ENCODE peak calls at places on chromosomes 4 and X, in six cellular contexts. One of them, this sample, is unnamed.

GRCh38 chr4:175459571-175459970 is 352.5 kb downstream of the GPM6A start:
- DNase-seq in EL: peak
- DNase-seq in epithelial cell of proximal tubule: no peak
- DNase-seq in heart left ventricle: no peak
- DNase-seq in right cardiac atrium: no peak
- DNase-seq in germinal center: no peak
- DNase-seq in this sample: no peak

GRCh38 chr4:166324321-166324720 is 451.3 kb downstream of the TLL1 start:
- DNase-seq in EL: peak
- DNase-seq in epithelial cell of proximal tubule: no peak
- DNase-seq in heart left ventricle: no peak
- DNase-seq in right cardiac atrium: no peak
- DNase-seq in germinal center: no peak
- DNase-seq in this sample: peak

GRCh38 chrX:38110231-38110630 is 103.9 kb downstream of the SYTL5 start:
- DNase-seq in EL: no peak
- DNase-seq in epithelial cell of proximal tubule: no peak
- DNase-seq in heart left ventricle: no peak
- DNase-seq in right cardiac atrium: no peak
- DNase-seq in germinal center: no peak
- DNase-seq in this sample: no peak

GRCh38 chr4:57193996-57194675 is 84.0 kb upstream of the IGFBP7 start:
- DNase-seq in EL: no peak
- DNase-seq in epithelial cell of proximal tubule: no peak
- DNase-seq in heart left ventricle: no peak
- DNase-seq in right cardiac atrium: peak
- DNase-seq in germinal center: no peak
- DNase-seq in this sample: no peak

GRCh38 chr4:57424231-57424897 is 314.2 kb upstream of the IGFBP7 start:
- DNase-seq in EL: peak
- DNase-seq in epithelial cell of proximal tubule: peak
- DNase-seq in heart left ventricle: no peak
- DNase-seq in right cardiac atrium: peak
- DNase-seq in germinal center: no peak
- DNase-seq in this sample: peak

GRCh38 chr4:16890651-16891050 is 7.8 kb downstream of the LDB2 start:
- DNase-seq in EL: no peak
- DNase-seq in epithelial cell of proximal tubule: no peak
- DNase-seq in heart left ventricle: no peak
- DNase-seq in right cardiac atrium: no peak
- DNase-seq in germinal center: no peak
- DNase-seq in this sample: no peak

GRCh38 chr4:1192091-1192492 is 19.7 kb upstream of the SPON2 start:
- DNase-seq in EL: peak
- DNase-seq in epithelial cell of proximal tubule: peak
- DNase-seq in heart left ventricle: peak
- DNase-seq in right cardiac atrium: peak
- DNase-seq in germinal center: no peak
- DNase-seq in this sample: peak

GRCh38 chrX:19544693-19545305 is 29.5 kb upstream of the MAP3K15 start:
- DNase-seq in EL: peak
- DNase-seq in epithelial cell of proximal tubule: peak
- DNase-seq in heart left ventricle: no peak
- DNase-seq in right cardiac atrium: no peak
- DNase-seq in germinal center: peak
- DNase-seq in this sample: peak

GRCh38 chr4:137967480-137968190 is 274.5 kb downstream of the SLC7A11 start:
- DNase-seq in EL: peak
- DNase-seq in epithelial cell of proximal tubule: no peak
- DNase-seq in heart left ventricle: no peak
- DNase-seq in right cardiac atrium: no peak
- DNase-seq in germinal center: no peak
- DNase-seq in this sample: peak

GRCh38 chrX:9117851-9118250 is 83.9 kb upstream of the FAM9B start:
- DNase-seq in EL: peak
- DNase-seq in epithelial cell of proximal tubule: no peak
- DNase-seq in heart left ventricle: no peak
- DNase-seq in right cardiac atrium: no peak
- DNase-seq in germinal center: no peak
- DNase-seq in this sample: no peak

GRCh38 chr4:180925800-180926199 is 1317.4 kb upstream of the TENM3 start:
- DNase-seq in EL: peak
- DNase-seq in epithelial cell of proximal tubule: no peak
- DNase-seq in heart left ventricle: no peak
- DNase-seq in right cardiac atrium: no peak
- DNase-seq in germinal center: no peak
- DNase-seq in this sample: peak

GRCh38 chrX:37349131-37350033 is at the start of gene PRRG1:
- DNase-seq in EL: peak
- DNase-seq in epithelial cell of proximal tubule: no peak
- DNase-seq in heart left ventricle: peak
- DNase-seq in right cardiac atrium: peak
- DNase-seq in germinal center: no peak
- DNase-seq in this sample: peak

GRCh38 chrX:40893251-40893910 is 158.0 kb upstream of the MED14 start:
- DNase-seq in EL: no peak
- DNase-seq in epithelial cell of proximal tubule: no peak
- DNase-seq in heart left ventricle: no peak
- DNase-seq in right cardiac atrium: no peak
- DNase-seq in germinal center: no peak
- DNase-seq in this sample: peak

GRCh38 chr4:147409350-147409749 is 71.5 kb upstream of the EDNRA start:
- DNase-seq in EL: no peak
- DNase-seq in epithelial cell of proximal tubule: no peak
- DNase-seq in heart left ventricle: no peak
- DNase-seq in right cardiac atrium: no peak
- DNase-seq in germinal center: no peak
- DNase-seq in this sample: peak

GRCh38 chr4:101201421-101201820 is 145.9 kb downstream of the PPP3CA start:
- DNase-seq in EL: no peak
- DNase-seq in epithelial cell of proximal tubule: no peak
- DNase-seq in heart left ventricle: no peak
- DNase-seq in right cardiac atrium: no peak
- DNase-seq in germinal center: no peak
- DNase-seq in this sample: peak

GRCh38 chr4:139167774-139168444 is 9.1 kb downstream of the ELF2 start:
- DNase-seq in EL: peak
- DNase-seq in epithelial cell of proximal tubule: peak
- DNase-seq in heart left ventricle: no peak
- DNase-seq in right cardiac atrium: no peak
- DNase-seq in germinal center: peak
- DNase-seq in this sample: peak

GRCh38 chr4:177308125-177308524 is 1.5 kb upstream of the NEIL3 start:
- DNase-seq in EL: peak
- DNase-seq in epithelial cell of proximal tubule: peak
- DNase-seq in heart left ventricle: no peak
- DNase-seq in right cardiac atrium: peak
- DNase-seq in germinal center: no peak
- DNase-seq in this sample: peak

GRCh38 chr4:137664055-137664405 is 131.7 kb upstream of the PCDH18 start:
- DNase-seq in EL: peak
- DNase-seq in epithelial cell of proximal tubule: no peak
- DNase-seq in heart left ventricle: no peak
- DNase-seq in right cardiac atrium: no peak
- DNase-seq in germinal center: no peak
- DNase-seq in this sample: no peak

This sample was measured in epithelial cell of esophagus.